ENCODE peak calls at places on chromosome 13, in four cellular contexts. C, Z, A and V are unnamed samples.
A peak's percentile ranks its signal among the peaks of the same experiment; 100 is the strongest.

GRCh38 chr13:72849571-72849970 is 67.6 kb downstream of the PIBF1 start:
- DNase-seq in A (no peak), Z (no peak), C (peak; percentile 46), V (no peak)

GRCh38 chr13:111531505-111531904 is 211.1 kb downstream of the TEX29 start:
- DNase-seq in A (no peak), C (peak; percentile 0), Z (no peak), V (no peak)

GRCh38 chr13:113051641-113052040 is 54.0 kb upstream of the F7 start:
- DNase-seq in A (no peak), C (no peak), Z (no peak), V (no peak)

GRCh38 chr13:30608364-30608763 is 9.4 kb upstream of the USPL1 start:
- DNase-seq in Z (no peak), A (no peak), C (no peak), V (no peak)

GRCh38 chr13:77492982-77493381 is 42.5 kb upstream of the SCEL start:
- DNase-seq in A (no peak), C (no peak), Z (peak; percentile 96), V (no peak)

GRCh38 chr13:28805193-28805819 is 14.8 kb upstream of the MTUS2 start:
- DNase-seq in A (peak; percentile 20), Z (no peak), C (no peak), V (no peak)

GRCh38 chr13:30520571-30520970 is 54.8 kb upstream of the HMGB1 start:
- DNase-seq in Z (no peak), C (peak; percentile 85), A (no peak), V (no peak)

GRCh38 chr13:48858523-48858922 is 117.2 kb upstream of the FNDC3A start:
- DNase-seq in C (no peak), A (no peak), Z (peak; percentile 38), V (no peak)

GRCh38 chr13:33793726-33794125 is 24.2 kb upstream of the RFC3 start:
- DNase-seq in A (no peak), Z (no peak), C (no peak), V (no peak)

GRCh38 chr13:50366488-50367174 is 351.4 kb downstream of the KCNRG start:
- DNase-seq in Z (peak; percentile 9), A (no peak), C (no peak), V (no peak)

GRCh38 chr13:113814435-113814821 is 49.4 kb downstream of the GAS6 start:
- DNase-seq in A (no peak), C (peak; percentile 34), Z (no peak), V (no peak)

GRCh38 chr13:65855276-65855675 is 1374.9 kb downstream of the PCDH9 start:
- DNase-seq in C (peak; percentile 41), Z (no peak), A (no peak), V (no peak)

GRCh38 chr13:21060063-21060826 is 1.1 kb downstream of the LATS2 start:
- DNase-seq in C (peak; percentile 51), A (no peak), Z (peak; percentile 42), V (no peak)
- H3K9ac ChIP-seq in C (peak overlapping the region; percentile 88), A (no peak overlapping the region), Z (peak overlapping the region; percentile 100), V (peak overlapping the region; percentile 87)

DNA sequence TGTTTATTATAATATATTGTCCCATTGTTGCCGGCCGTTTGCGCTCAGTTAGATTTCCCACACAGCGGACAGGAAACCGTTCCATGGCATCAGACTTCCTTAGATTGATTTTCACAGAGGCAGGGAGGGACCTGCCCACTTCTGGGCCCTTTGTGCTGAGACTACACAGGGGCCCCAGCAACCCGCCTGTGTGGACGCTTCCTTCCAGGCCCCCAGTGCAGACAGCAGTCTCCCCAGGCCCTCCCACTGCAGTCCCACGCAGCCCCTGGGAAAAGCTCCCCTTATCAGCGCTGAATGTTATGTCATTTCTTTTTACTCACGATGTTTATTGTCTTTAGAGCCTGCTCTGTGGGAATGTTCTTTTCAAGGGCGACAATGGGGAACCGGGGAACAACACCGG is 351.7 kb upstream of the ARGLU1 start:
- DNase-seq in A (no peak), C (no peak), Z (peak; percentile 99), V (no peak)
- H3K4me1 ChIP-seq in A (no peaks in the 10 kb centered on the region), C (no peaks in the 10 kb centered on the region), Z (peaks cover 27% of the 10 kb centered on the region), V (no peaks in the 10 kb centered on the region)

GRCh38 chr13:71218960-71219359 is 648.0 kb downstream of the DACH1 start:
- DNase-seq in C (no peak), Z (peak; percentile 49), A (no peak), V (no peak)
- H3K9me1 ChIP-seq in C (no peaks in the 10 kb centered on the region), Z (no peaks in the 10 kb centered on the region), A (no peaks in the 10 kb centered on the region), V (no peaks in the 10 kb centered on the region)

GRCh38 chr13:60265566-60265965 is 101.8 kb upstream of the DIAPH3 start:
- DNase-seq in A (no peak), Z (no peak), C (no peak), V (no peak)

GRCh38 chr13:60267498-60268202 is 103.9 kb upstream of the DIAPH3 start:
- DNase-seq in Z (peak; percentile 2), C (no peak), A (no peak), V (no peak)

GRCh38 chr13:60273971-60274370 is 110.2 kb upstream of the DIAPH3 start:
- DNase-seq in A (no peak), Z (no peak), C (no peak), V (no peak)

GRCh38 chr13:60268203-60268555 is 104.5 kb upstream of the DIAPH3 start:
- DNase-seq in A (no peak), C (no peak), Z (no peak), V (no peak)
- H3K9ac ChIP-seq in A (peak overlapping the region; percentile 65), C (no peak overlapping the region), Z (no peak overlapping the region), V (no peak overlapping the region)

GRCh38 chr13:110529522-110530311 is 31.8 kb downstream of the RAB20 start:
- DNase-seq in Z (no peak), A (no peak), C (no peak), V (no peak)
- H3K4me1 ChIP-seq in Z (no peaks in the 10 kb centered on the region), A (peaks cover 7% of the 10 kb centered on the region), C (no peaks in the 10 kb centered on the region), V (peaks cover 12% of the 10 kb centered on the region)

GRCh38 chr13:71638728-71639127 is 228.3 kb downstream of the DACH1 start:
- DNase-seq in C (no peak), A (no peak), Z (no peak), V (no peak)
- H3K9me1 ChIP-seq in C (no peaks in the 10 kb centered on the region), A (no peaks in the 10 kb centered on the region), Z (no peaks in the 10 kb centered on the region), V (no peaks in the 10 kb centered on the region)

GRCh38 chr13:25085125-25085742 is 10.7 kb upstream of the PABPC3 start:
- DNase-seq in Z (peak; percentile 27), A (no peak), C (peak; percentile 26), V (no peak)
- H3K9ac ChIP-seq in Z (no peak overlapping the region), A (no peak overlapping the region), C (no peak overlapping the region), V (no peak overlapping the region)

DNA sequence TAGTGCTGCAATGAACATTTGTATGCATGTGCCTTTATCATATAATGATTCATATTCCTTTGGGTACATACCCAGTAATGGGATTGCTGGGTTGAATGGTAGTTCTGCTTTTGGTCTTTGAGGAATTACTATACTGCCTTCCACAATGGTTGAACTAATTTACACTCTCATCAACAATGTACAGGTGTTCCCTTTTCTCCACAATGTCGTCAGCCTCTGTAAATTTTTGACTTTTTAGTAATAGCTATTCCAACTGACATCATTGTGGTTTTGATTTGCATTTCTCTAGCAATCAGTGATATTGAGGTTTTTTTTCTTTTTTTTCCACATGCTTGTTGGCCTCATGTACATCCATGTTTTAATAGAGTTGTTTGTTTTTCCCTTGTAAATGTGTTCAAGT is 2473.5 kb downstream of the PCDH9 start:
- DNase-seq in A (no peak), C (no peak), Z (no peak), V (no peak)
- H3K4me1 ChIP-seq in A (no peaks in the 10 kb centered on the region), C (no peaks in the 10 kb centered on the region), Z (no peaks in the 10 kb centered on the region), V (no peaks in the 10 kb centered on the region)